ENCODE peak calls at places on chromosomes 16 and 17, in eight cellular contexts. One of them, this sample, is unnamed.

GRCh38 chr17:68576811-68577551 is 24.2 kb downstream of the FAM20A start:
- DNase-seq in breast epithelium: no peak
- DNase-seq in sigmoid colon: peak
- DNase-seq in lower lobe of right lung: no peak
- DNase-seq in BE2C: no peak
- DNase-seq in astrocyte of the spinal cord: peak
- DNase-seq in gastrocnemius medialis: no peak
- DNase-seq in right lobe of liver: no peak
- DNase-seq in this sample: peak

GRCh38 chr17:14794961-14795360 is 470.2 kb downstream of the PMP22 start:
- DNase-seq in lower lobe of right lung: no peak
- DNase-seq in astrocyte of the spinal cord: no peak
- DNase-seq in BE2C: no peak
- DNase-seq in breast epithelium: no peak
- DNase-seq in right lobe of liver: no peak
- DNase-seq in gastrocnemius medialis: no peak
- DNase-seq in sigmoid colon: no peak
- DNase-seq in this sample: no peak

GRCh38 chr17:44776628-44777393 is 18.0 kb downstream of the ADAM11 start:
- DNase-seq in astrocyte of the spinal cord: no peak
- DNase-seq in lower lobe of right lung: no peak
- DNase-seq in BE2C: no peak
- DNase-seq in gastrocnemius medialis: no peak
- DNase-seq in breast epithelium: no peak
- DNase-seq in right lobe of liver: no peak
- DNase-seq in sigmoid colon: no peak
- DNase-seq in this sample: no peak

GRCh38 chr17:42408076-42408475 is 15.0 kb downstream of the CAVIN1 start:
- DNase-seq in breast epithelium: no peak
- DNase-seq in astrocyte of the spinal cord: no peak
- DNase-seq in BE2C: no peak
- DNase-seq in right lobe of liver: no peak
- DNase-seq in sigmoid colon: no peak
- DNase-seq in lower lobe of right lung: no peak
- DNase-seq in gastrocnemius medialis: no peak
- DNase-seq in this sample: peak

GRCh38 chr16:26198221-26198620 is 506.5 kb downstream of the HS3ST4 start:
- DNase-seq in astrocyte of the spinal cord: no peak
- DNase-seq in breast epithelium: no peak
- DNase-seq in sigmoid colon: no peak
- DNase-seq in BE2C: no peak
- DNase-seq in gastrocnemius medialis: no peak
- DNase-seq in right lobe of liver: no peak
- DNase-seq in lower lobe of right lung: no peak
- DNase-seq in this sample: no peak

GRCh38 chr17:75587718-75588545 is at the start of gene MYO15B:
- DNase-seq in sigmoid colon: peak
- DNase-seq in astrocyte of the spinal cord: peak
- DNase-seq in lower lobe of right lung: peak
- DNase-seq in BE2C: no peak
- DNase-seq in breast epithelium: no peak
- DNase-seq in gastrocnemius medialis: no peak
- DNase-seq in right lobe of liver: peak
- DNase-seq in this sample: peak

GRCh38 chr16:88634141-88634993 is 4.0 kb upstream of the IL17C start:
- DNase-seq in BE2C: no peak
- DNase-seq in gastrocnemius medialis: no peak
- DNase-seq in right lobe of liver: peak
- DNase-seq in astrocyte of the spinal cord: no peak
- DNase-seq in breast epithelium: no peak
- DNase-seq in sigmoid colon: no peak
- DNase-seq in lower lobe of right lung: peak
- DNase-seq in this sample: peak

GRCh38 chr17:45906927-45907622 is 12.7 kb downstream of the MAPT start:
- DNase-seq in breast epithelium: no peak
- DNase-seq in astrocyte of the spinal cord: no peak
- DNase-seq in lower lobe of right lung: no peak
- DNase-seq in right lobe of liver: no peak
- DNase-seq in sigmoid colon: no peak
- DNase-seq in gastrocnemius medialis: no peak
- DNase-seq in BE2C: no peak
- DNase-seq in this sample: no peak

GRCh38 chr16:30569746-30570325 is 1.7 kb downstream of the ZNF688 start:
- DNase-seq in right lobe of liver: no peak
- DNase-seq in gastrocnemius medialis: no peak
- DNase-seq in breast epithelium: no peak
- DNase-seq in sigmoid colon: no peak
- DNase-seq in astrocyte of the spinal cord: no peak
- DNase-seq in lower lobe of right lung: no peak
- DNase-seq in BE2C: no peak
- DNase-seq in this sample: no peak

GRCh38 chr17:72458301-72458700 is 337.5 kb downstream of the SOX9 start:
- DNase-seq in lower lobe of right lung: no peak
- DNase-seq in right lobe of liver: no peak
- DNase-seq in sigmoid colon: no peak
- DNase-seq in gastrocnemius medialis: no peak
- DNase-seq in astrocyte of the spinal cord: no peak
- DNase-seq in breast epithelium: no peak
- DNase-seq in BE2C: no peak
- DNase-seq in this sample: no peak

GRCh38 chr17:48261297-48261880 is 153.8 kb downstream of the SNX11 start:
- DNase-seq in breast epithelium: no peak
- DNase-seq in right lobe of liver: no peak
- DNase-seq in BE2C: peak
- DNase-seq in lower lobe of right lung: no peak
- DNase-seq in sigmoid colon: no peak
- DNase-seq in gastrocnemius medialis: no peak
- DNase-seq in astrocyte of the spinal cord: peak
- DNase-seq in this sample: no peak

GRCh38 chr16:57755061-57755684 is 19.6 kb downstream of the KATNB1 start:
- DNase-seq in breast epithelium: no peak
- DNase-seq in sigmoid colon: no peak
- DNase-seq in BE2C: peak
- DNase-seq in right lobe of liver: peak
- DNase-seq in gastrocnemius medialis: no peak
- DNase-seq in lower lobe of right lung: peak
- DNase-seq in astrocyte of the spinal cord: no peak
- DNase-seq in this sample: no peak

GRCh38 chr17:68513932-68514331 is 1.7 kb downstream of the PRKAR1A start:
- DNase-seq in astrocyte of the spinal cord: no peak
- DNase-seq in breast epithelium: no peak
- DNase-seq in lower lobe of right lung: no peak
- DNase-seq in sigmoid colon: no peak
- DNase-seq in BE2C: no peak
- DNase-seq in gastrocnemius medialis: no peak
- DNase-seq in right lobe of liver: no peak
- DNase-seq in this sample: no peak

GRCh38 chr17:66885417-66885816 is 50.5 kb downstream of the CACNG5 start:
- DNase-seq in lower lobe of right lung: no peak
- DNase-seq in BE2C: no peak
- DNase-seq in gastrocnemius medialis: no peak
- DNase-seq in astrocyte of the spinal cord: no peak
- DNase-seq in right lobe of liver: no peak
- DNase-seq in breast epithelium: no peak
- DNase-seq in sigmoid colon: no peak
- DNase-seq in this sample: peak

GRCh38 chr17:79907855-79908254 is 68.6 kb upstream of the CBX4 start:
- DNase-seq in sigmoid colon: no peak
- DNase-seq in astrocyte of the spinal cord: peak
- DNase-seq in lower lobe of right lung: peak
- DNase-seq in BE2C: no peak
- DNase-seq in right lobe of liver: no peak
- DNase-seq in breast epithelium: no peak
- DNase-seq in gastrocnemius medialis: no peak
- DNase-seq in this sample: peak

GRCh38 chr16:14181371-14182050 is 110.4 kb downstream of the MRTFB start:
- DNase-seq in astrocyte of the spinal cord: peak
- DNase-seq in gastrocnemius medialis: no peak
- DNase-seq in lower lobe of right lung: no peak
- DNase-seq in right lobe of liver: no peak
- DNase-seq in breast epithelium: no peak
- DNase-seq in BE2C: no peak
- DNase-seq in sigmoid colon: no peak
- DNase-seq in this sample: peak

GRCh38 chr17:46144246-46144645 is 49.0 kb downstream of the KANSL1 start:
- DNase-seq in gastrocnemius medialis: no peak
- DNase-seq in sigmoid colon: no peak
- DNase-seq in astrocyte of the spinal cord: no peak
- DNase-seq in lower lobe of right lung: no peak
- DNase-seq in BE2C: no peak
- DNase-seq in breast epithelium: no peak
- DNase-seq in right lobe of liver: no peak
- DNase-seq in this sample: no peak

GRCh38 chr16:51756447-51757123 is 605.5 kb upstream of the SALL1 start:
- DNase-seq in gastrocnemius medialis: no peak
- DNase-seq in sigmoid colon: no peak
- DNase-seq in lower lobe of right lung: no peak
- DNase-seq in breast epithelium: no peak
- DNase-seq in BE2C: no peak
- DNase-seq in astrocyte of the spinal cord: peak
- DNase-seq in right lobe of liver: no peak
- DNase-seq in this sample: no peak

GRCh38 chr17:39096435-39097158 is 54.8 kb downstream of the PLXDC1 start:
- DNase-seq in right lobe of liver: no peak
- DNase-seq in lower lobe of right lung: no peak
- DNase-seq in BE2C: no peak
- DNase-seq in gastrocnemius medialis: no peak
- DNase-seq in astrocyte of the spinal cord: no peak
- DNase-seq in sigmoid colon: no peak
- DNase-seq in breast epithelium: no peak
- DNase-seq in this sample: no peak

GRCh38 chr17:39097159-39097519 is 54.3 kb downstream of the PLXDC1 start:
- DNase-seq in sigmoid colon: no peak
- DNase-seq in right lobe of liver: no peak
- DNase-seq in BE2C: no peak
- DNase-seq in lower lobe of right lung: no peak
- DNase-seq in astrocyte of the spinal cord: no peak
- DNase-seq in breast epithelium: no peak
- DNase-seq in gastrocnemius medialis: no peak
- DNase-seq in this sample: no peak

GRCh38 chr17:39098474-39099090 is 52.9 kb downstream of the PLXDC1 start:
- DNase-seq in lower lobe of right lung: no peak
- DNase-seq in right lobe of liver: no peak
- DNase-seq in gastrocnemius medialis: no peak
- DNase-seq in sigmoid colon: no peak
- DNase-seq in astrocyte of the spinal cord: no peak
- DNase-seq in breast epithelium: no peak
- DNase-seq in BE2C: no peak
- DNase-seq in this sample: no peak

GRCh38 chr17:39095309-39095686 is 56.1 kb downstream of the PLXDC1 start:
- DNase-seq in astrocyte of the spinal cord: no peak
- DNase-seq in lower lobe of right lung: no peak
- DNase-seq in sigmoid colon: no peak
- DNase-seq in gastrocnemius medialis: no peak
- DNase-seq in BE2C: no peak
- DNase-seq in breast epithelium: no peak
- DNase-seq in right lobe of liver: no peak
- DNase-seq in this sample: no peak

DNA sequence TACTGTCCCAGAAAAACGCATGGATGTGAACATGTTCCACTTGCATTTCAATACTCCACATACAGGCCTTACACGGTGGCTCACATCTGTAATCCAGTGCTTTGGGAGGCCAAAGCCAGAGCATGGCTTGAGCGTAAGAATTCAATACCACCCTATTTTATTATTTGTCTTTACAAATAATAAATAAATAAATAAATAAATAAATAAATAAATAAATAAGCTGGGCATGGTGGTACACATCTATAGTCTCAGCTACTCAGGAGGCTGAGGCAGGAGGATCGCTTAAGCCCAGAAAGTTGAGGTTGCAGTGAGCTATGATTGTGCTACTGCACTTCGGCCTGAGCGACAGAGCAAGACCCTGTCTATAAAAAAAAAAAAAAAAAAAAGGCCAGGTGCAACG is 53.9 kb downstream of the PLXDC1 start:
- DNase-seq in BE2C: no peak
- DNase-seq in gastrocnemius medialis: no peak
- DNase-seq in lower lobe of right lung: no peak
- DNase-seq in breast epithelium: no peak
- DNase-seq in right lobe of liver: no peak
- DNase-seq in sigmoid colon: no peak
- DNase-seq in astrocyte of the spinal cord: no peak
- DNase-seq in this sample: no peak
- H3K4me3 ChIP-seq in BE2C: no peak
- H3K4me3 ChIP-seq in gastrocnemius medialis: no peak
- H3K4me3 ChIP-seq in lower lobe of right lung: no peak
- H3K4me3 ChIP-seq in breast epithelium: no peak
- H3K4me3 ChIP-seq in right lobe of liver: no peak
- H3K4me3 ChIP-seq in sigmoid colon: no peak
- H3K4me3 ChIP-seq in astrocyte of the spinal cord: no peak
- H3K4me3 ChIP-seq in this sample: no peak

GRCh38 chr17:8253801-8254200 is 4.7 kb downstream of the PFAS start:
- DNase-seq in gastrocnemius medialis: no peak
- DNase-seq in astrocyte of the spinal cord: peak
- DNase-seq in BE2C: peak
- DNase-seq in breast epithelium: no peak
- DNase-seq in sigmoid colon: no peak
- DNase-seq in lower lobe of right lung: no peak
- DNase-seq in right lobe of liver: peak
- DNase-seq in this sample: no peak
- TF ChIP-seq CTCF in gastrocnemius medialis: no peak
- TF ChIP-seq CTCF in astrocyte of the spinal cord: peak
- TF ChIP-seq CTCF in BE2C: peak
- TF ChIP-seq CTCF in breast epithelium: no peak
- TF ChIP-seq CTCF in sigmoid colon: no peak
- TF ChIP-seq CTCF in lower lobe of right lung: peak
- TF ChIP-seq CTCF in right lobe of liver: peak
- TF ChIP-seq CTCF in this sample: no peak

DNA sequence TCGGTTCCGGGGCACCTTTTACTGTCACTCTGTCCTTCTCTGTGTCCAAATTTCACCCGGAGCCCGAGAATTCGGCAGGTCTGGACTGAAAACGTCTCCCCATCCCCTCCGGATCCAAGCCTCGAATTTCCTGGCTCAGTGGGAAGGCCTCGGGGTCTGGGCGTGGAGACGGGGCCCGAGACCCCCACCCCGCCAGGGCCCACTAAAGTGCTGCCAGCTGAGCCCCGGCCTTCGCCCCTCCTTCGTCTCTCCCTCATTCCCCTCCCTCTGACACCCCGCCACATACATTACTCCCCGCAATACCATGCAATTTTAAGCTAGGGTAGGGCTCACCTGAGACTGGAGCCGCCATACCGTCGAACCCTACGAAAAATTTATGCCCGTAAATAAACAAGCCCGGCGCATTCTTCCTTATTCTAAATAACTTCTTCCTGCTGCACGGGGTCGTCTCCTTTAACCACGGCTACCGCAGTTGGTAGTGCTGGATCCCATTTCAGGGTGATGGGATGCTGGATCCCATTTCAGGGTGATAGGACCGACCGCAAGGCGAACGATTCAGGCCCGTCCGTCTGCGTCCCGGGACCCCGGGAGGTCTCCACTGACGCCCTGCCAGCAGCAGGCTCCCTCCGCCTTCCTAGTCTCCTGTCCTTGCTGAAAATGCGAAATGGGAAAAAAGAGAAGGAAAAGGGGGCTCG is 4.4 kb upstream of the OR1F1 start:
- DNase-seq in astrocyte of the spinal cord: no peak
- DNase-seq in lower lobe of right lung: no peak
- DNase-seq in sigmoid colon: no peak
- DNase-seq in BE2C: peak
- DNase-seq in right lobe of liver: no peak
- DNase-seq in gastrocnemius medialis: no peak
- DNase-seq in breast epithelium: no peak
- DNase-seq in this sample: no peak
- H3K4me3 ChIP-seq in astrocyte of the spinal cord: peak
- H3K4me3 ChIP-seq in lower lobe of right lung: peak
- H3K4me3 ChIP-seq in sigmoid colon: no peak
- H3K4me3 ChIP-seq in BE2C: peak
- H3K4me3 ChIP-seq in right lobe of liver: peak
- H3K4me3 ChIP-seq in gastrocnemius medialis: peak
- H3K4me3 ChIP-seq in breast epithelium: peak
- H3K4me3 ChIP-seq in this sample: peak

GRCh38 chr17:18143044-18143936 is 34.7 kb downstream of the MYO15A start:
- DNase-seq in gastrocnemius medialis: no peak
- DNase-seq in BE2C: peak
- DNase-seq in breast epithelium: no peak
- DNase-seq in sigmoid colon: no peak
- DNase-seq in astrocyte of the spinal cord: no peak
- DNase-seq in right lobe of liver: no peak
- DNase-seq in lower lobe of right lung: peak
- DNase-seq in this sample: peak
- TF ChIP-seq CTCF in gastrocnemius medialis: no peak
- TF ChIP-seq CTCF in BE2C: peak
- TF ChIP-seq CTCF in breast epithelium: no peak
- TF ChIP-seq CTCF in sigmoid colon: no peak
- TF ChIP-seq CTCF in astrocyte of the spinal cord: peak
- TF ChIP-seq CTCF in right lobe of liver: no peak
- TF ChIP-seq CTCF in lower lobe of right lung: peak
- TF ChIP-seq CTCF in this sample: peak

This sample was measured in foreskin fibroblast.